ENCODE peak calls at places on chromosome 15, in seven cellular contexts. T is HL-60, K is stomach, U is myocyte, W is 8988T, S is COR-L47, B is SJSA1. I is an unnamed sample.

GRCh38 chr15:100115711-100116090 is 226.1 kb downstream of the ADAMTS17 start:
- DNase-seq in B (no peak), W (no peak), T (no peak), K (no peak), S (no peak), U (peak; percentile 62), I (peak; percentile 74)

GRCh38 chr15:80578206-80578595 is 116.9 kb upstream of the ABHD17C start:
- DNase-seq in U (no peak), W (no peak), S (no peak), T (no peak), B (no peak), K (no peak), I (no peak)

GRCh38 chr15:25181290-25182097 is 226.7 kb downstream of the SNRPN start:
- DNase-seq in U (no peak), B (peak; percentile 8), S (no peak), T (no peak), W (no peak), K (peak; percentile 13), I (peak; percentile 48)

GRCh38 chr15:29770796-29771195 is 51.5 kb downstream of the TJP1 start:
- DNase-seq in T (no peak), S (no peak), W (no peak), K (no peak), U (no peak), B (peak; percentile 59), I (no peak)

GRCh38 chr15:52557242-52557641 is 11.6 kb downstream of the ARPP19 start:
- DNase-seq in K (no peak), T (no peak), S (no peak), W (no peak), B (no peak), U (peak; percentile 38), I (no peak)

GRCh38 chr15:98292442-98293240 is 332.1 kb downstream of the ARRDC4 start:
- DNase-seq in U (peak; percentile 20), T (peak; percentile 21), W (peak; percentile 70), K (peak; percentile 38), B (peak; percentile 63), S (peak; percentile 43), I (no peak)

GRCh38 chr15:62342959-62343358 is 177.9 kb upstream of the C2CD4B start:
- DNase-seq in B (no peak), W (no peak), K (no peak), S (no peak), T (no peak), U (no peak), I (no peak)

GRCh38 chr15:70856177-70856883 is 2.4 kb upstream of the LARP6 start:
- DNase-seq in S (no peak), B (no peak), U (no peak), T (no peak), K (no peak), W (no peak), I (no peak)

GRCh38 chr15:38217181-38217580 is 35.5 kb upstream of the SPRED1 start:
- DNase-seq in S (no peak), U (peak; percentile 76), B (no peak), T (no peak), W (no peak), K (no peak), I (no peak)

GRCh38 chr15:20358066-20358780 is 183.4 kb downstream of the GOLGA6L6 start:
- DNase-seq in T (no peak), K (peak; percentile 25), B (no peak), W (no peak), U (no peak), S (no peak), I (no peak)

GRCh38 chr15:101115887-101116680 is 135.8 kb downstream of the CHSY1 start:
- DNase-seq in U (peak; percentile 83), B (no peak), W (no peak), T (no peak), S (no peak), K (no peak), I (no peak)

GRCh38 chr15:101137312-101137940 is 114.4 kb downstream of the CHSY1 start:
- DNase-seq in K (no peak), U (no peak), T (peak; percentile 55), W (no peak), B (no peak), S (no peak), I (no peak)

GRCh38 chr15:74233373-74233772 is 2.8 kb upstream of the CCDC33 start:
- DNase-seq in U (no peak), S (no peak), T (no peak), W (no peak), B (no peak), K (no peak), I (no peak)

GRCh38 chr15:31285772-31286261 is 40.8 kb upstream of the KLF13 start:
- DNase-seq in K (no peak), W (no peak), S (no peak), B (no peak), U (no peak), T (no peak), I (no peak)

GRCh38 chr15:85646538-85647091 is 148.1 kb downstream of the KLHL25 start:
- DNase-seq in T (no peak), S (no peak), B (no peak), U (peak; percentile 70), W (no peak), K (no peak), I (no peak)

GRCh38 chr15:31397851-31398661 is 71.4 kb downstream of the KLF13 start:
- DNase-seq in T (no peak), U (peak; percentile 79), W (no peak), S (peak; percentile 82), B (no peak), K (no peak), I (no peak)

GRCh38 chr15:76991048-76991447 is 3.9 kb upstream of the PSTPIP1 start:
- DNase-seq in T (peak; percentile 68), K (no peak), B (no peak), W (no peak), S (no peak), U (no peak), I (no peak)

GRCh38 chr15:90960316-90961091 is 5.8 kb downstream of the RCCD1 start:
- DNase-seq in S (no peak), B (no peak), W (no peak), T (no peak), K (no peak), U (peak; percentile 37), I (no peak)

I was measured in right atrium auricular region.